ENCODE peak calls at places on chromosomes 12 and 14, in four cellular contexts. X is IMR-90, P is neuronal stem cell, B is H9. Y is an unnamed sample.
A peak's percentile ranks its signal among the peaks of the same experiment; 100 is the strongest.

GRCh38 chr12:46886541-46887041 is 60.8 kb upstream of the SLC38A4 start:
- DNase-seq in X (peak; percentile 51), P (no peak), B (no peak), Y (no peak)

GRCh38 chr14:75545907-75546306 is 23.6 kb downstream of the BATF start:
- DNase-seq in X (no peak), P (no peak), B (no peak), Y (no peak)

GRCh38 chr14:76320486-76320885 is 55.5 kb upstream of the ESRRB start:
- DNase-seq in B (no peak), P (no peak), X (no peak), Y (no peak)

GRCh38 chr12:90712671-90713070 is 242.3 kb downstream of the CCER1 start:
- DNase-seq in B (no peak), P (no peak), X (no peak), Y (no peak)

GRCh38 chr12:127260531-127260930 is 1006.4 kb upstream of the TMEM132C start:
- DNase-seq in X (peak; percentile 64), B (no peak), P (no peak), Y (no peak)

GRCh38 chr12:119998471-119999245 is 9.6 kb downstream of the BICDL1 start:
- DNase-seq in X (no peak), P (no peak), B (no peak), Y (no peak)

GRCh38 chr12:53489242-53489915 is 9.9 kb downstream of the MAP3K12 start:
- DNase-seq in X (no peak), P (no peak), B (no peak), Y (no peak)

GRCh38 chr12:6390084-6390799 is 6.3 kb downstream of the LTBR start:
- DNase-seq in B (no peak), X (no peak), P (no peak), Y (no peak)

GRCh38 chr14:104886690-104887622 is 21.9 kb downstream of the CEP170B start:
- DNase-seq in X (no peak), P (no peak), B (no peak), Y (no peak)

GRCh38 chr14:101495827-101496778 is 65.2 kb upstream of the DIO3 start:
- DNase-seq in P (peak; percentile 43), X (no peak), B (peak; percentile 38), Y (peak; percentile 62)

DNA sequence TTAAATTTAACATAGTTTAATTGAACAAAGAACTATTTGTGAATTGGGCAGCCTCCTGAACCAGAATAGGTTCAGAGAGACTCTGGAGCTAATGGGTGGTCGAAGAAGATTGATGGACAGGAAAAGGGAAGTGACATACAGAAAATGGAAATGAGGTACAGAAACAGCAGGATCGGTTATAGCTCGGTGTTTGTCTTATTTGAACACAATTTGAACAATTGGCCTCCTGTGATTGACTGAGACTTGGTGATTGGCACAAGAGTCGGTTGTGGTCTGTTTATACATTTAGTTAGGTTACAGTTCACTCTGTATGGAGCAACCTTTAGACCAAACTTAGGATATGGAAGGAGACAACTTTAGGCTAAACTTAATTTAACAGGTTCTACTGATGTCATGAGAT is 18.4 kb upstream of the CFL2 start:
- DNase-seq in B (no peak), X (no peak), P (no peak), Y (no peak)
- H2BK5ac ChIP-seq in B (no peak overlapping the region), X (peak overlapping the region; percentile 44), P (no peak overlapping the region), Y (no peak overlapping the region)

DNA sequence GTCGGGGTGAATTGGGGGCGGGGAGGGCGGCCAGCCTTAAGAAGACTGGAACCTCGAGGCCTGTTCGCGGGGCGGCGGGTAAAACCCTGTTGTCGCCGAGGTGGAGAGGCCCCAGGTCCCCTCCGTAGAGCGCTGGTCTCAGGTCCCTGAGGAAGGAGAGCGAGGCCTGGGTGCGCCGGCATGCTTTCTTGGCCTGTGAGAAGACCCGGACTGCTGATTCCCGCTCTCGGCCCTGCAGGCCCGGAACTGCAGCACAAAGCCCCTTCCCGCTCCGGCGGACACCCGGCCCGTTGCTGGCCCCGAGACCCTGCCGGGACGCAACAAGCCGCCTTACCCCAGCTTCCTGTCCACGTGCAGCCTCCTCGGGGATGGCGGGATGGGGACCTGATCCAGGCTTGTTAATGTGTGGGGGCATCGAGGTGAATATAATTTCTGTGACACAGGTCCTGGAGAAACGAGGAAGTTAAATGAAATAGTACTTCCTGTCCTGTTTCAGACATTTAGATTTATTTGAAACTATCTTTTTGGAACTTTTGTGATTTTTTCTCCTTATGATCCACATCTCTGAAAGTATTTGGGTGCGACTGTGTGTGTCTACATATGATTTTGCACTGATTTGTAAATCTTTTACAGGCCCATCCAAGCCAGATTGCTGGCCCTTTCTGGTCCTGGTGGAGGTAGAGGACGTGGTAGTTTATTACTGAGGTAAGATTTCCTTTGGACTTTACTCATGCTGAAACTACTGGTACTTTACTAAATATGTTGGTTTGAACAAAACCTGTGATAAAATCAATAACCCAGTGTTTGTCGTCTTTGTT is 600 bp downstream of the PNN start:
- DNase-seq in X (peak; percentile 21), P (no peak), B (peak; percentile 41), Y (no peak)
- H2BK5ac ChIP-seq in X (peak overlapping the region; percentile 74), P (no peak overlapping the region), B (peak overlapping the region; percentile 68), Y (peak overlapping the region; percentile 99)

GRCh38 chr14:72847721-72848120 is 46.2 kb downstream of the DPF3 start:
- DNase-seq in B (peak; percentile 40), P (no peak), X (no peak), Y (no peak)

GRCh38 chr14:72845675-72846074 is 48.2 kb downstream of the DPF3 start:
- DNase-seq in X (no peak), B (no peak), P (no peak), Y (no peak)

GRCh38 chr14:72849222-72849621 is 44.7 kb downstream of the DPF3 start:
- DNase-seq in B (no peak), X (no peak), P (no peak), Y (no peak)

GRCh38 chr14:72844528-72844927 is 49.4 kb downstream of the DPF3 start:
- DNase-seq in P (no peak), B (no peak), X (no peak), Y (no peak)

GRCh38 chr14:72845196-72845595 is 48.7 kb downstream of the DPF3 start:
- DNase-seq in P (no peak), B (no peak), X (no peak), Y (no peak)
- H2BK5ac ChIP-seq in P (no peak overlapping the region), B (no peak overlapping the region), X (no peak overlapping the region), Y (no peak overlapping the region)

GRCh38 chr12:76755829-76756379 is 8.0 kb upstream of the ZDHHC17 start:
- DNase-seq in X (no peak), B (no peak), P (no peak), Y (no peak)

GRCh38 chr12:76762556-76762955 is 1.4 kb upstream of the ZDHHC17 start:
- DNase-seq in B (peak; percentile 77), X (no peak), P (peak; percentile 55), Y (no peak)

GRCh38 chr12:76757694-76758093 is 6.2 kb upstream of the ZDHHC17 start:
- DNase-seq in P (no peak), X (peak; percentile 40), B (no peak), Y (no peak)
- H2BK5ac ChIP-seq in P (no peak overlapping the region), X (no peak overlapping the region), B (no peak overlapping the region), Y (no peak overlapping the region)